ENCODE peak calls at places on chromosomes 5 and 9, in ten cellular contexts. X is NCI-H1436; O is BJ; V is osteocyte; Q is mesendoderm; R is chondrocyte; G is stimulated activated CD4-positive, alpha-beta T cell treated with anti-CD3 and anti-CD28 coated beads, Interleukin-4, amount 100 ng/mL, for 24 hours; Y is fibroblast of the aortic adventitia; T is endodermal cell; S is ELF-1. I is an unnamed sample.

GRCh38 chr9:18051638-18052037 is 422.3 kb upstream of the ADAMTSL1 start:
- DNase-seq in X (no peak), O (no peak), V (no peak), Q (no peak), R (no peak), G (no peak), Y (no peak), T (no peak), S (no peak), I (no peak)

GRCh38 chr5:88815048-88815789 is 67.8 kb downstream of the MEF2C start:
- DNase-seq in X (no peak), O (no peak), V (no peak), Q (no peak), R (no peak), G (no peak), Y (no peak), T (no peak), S (no peak), I (no peak)

GRCh38 chr5:157269165-157269671 is 3.3 kb downstream of the CYFIP2 start:
- DNase-seq in X (no peak), O (no peak), V (no peak), Q (peak), R (no peak), G (no peak), Y (no peak), T (peak), S (peak), I (peak)

GRCh38 chr5:176389114-176389768 is 690 bp downstream of the HIGD2A start:
- DNase-seq in X (no peak), O (no peak), V (no peak), Q (no peak), R (peak), G (no peak), Y (no peak), T (no peak), S (no peak), I (peak)

GRCh38 chr9:134839441-134840125 is 41.0 kb upstream of the FCN2 start:
- DNase-seq in X (no peak), O (no peak), V (no peak), Q (peak), R (peak), G (no peak), Y (no peak), T (peak), S (peak), I (no peak)

GRCh38 chr5:66744040-66744439 is 147.8 kb downstream of the MAST4 start:
- DNase-seq in X (no peak), O (no peak), V (no peak), Q (peak), R (no peak), G (no peak), Y (peak), T (no peak), S (no peak), I (no peak)

GRCh38 chr9:69584746-69585145 is 87.4 kb downstream of the APBA1 start:
- DNase-seq in X (no peak), O (no peak), V (no peak), Q (no peak), R (no peak), G (no peak), Y (peak), T (no peak), S (no peak), I (no peak)

GRCh38 chr9:135757356-135757755 is 55.4 kb downstream of the KCNT1 start:
- DNase-seq in X (no peak), O (no peak), V (no peak), Q (no peak), R (no peak), G (no peak), Y (no peak), T (no peak), S (no peak), I (no peak)

GRCh38 chr9:85969727-85970126 is 28.8 kb downstream of the NAA35 start:
- DNase-seq in X (no peak), O (no peak), V (no peak), Q (no peak), R (no peak), G (no peak), Y (no peak), T (no peak), S (no peak), I (no peak)

GRCh38 chr5:91146221-91146620 is 236.9 kb downstream of the ARRDC3 start:
- DNase-seq in X (no peak), O (no peak), V (no peak), Q (no peak), R (no peak), G (no peak), Y (peak), T (no peak), S (no peak), I (no peak)

GRCh38 chr5:143629871-143630658 is 181.9 kb upstream of the HMHB1 start:
- DNase-seq in X (no peak), O (no peak), V (no peak), Q (peak), R (no peak), G (no peak), Y (peak), T (no peak), S (no peak), I (peak)

GRCh38 chr5:88984040-88984439 is 101.1 kb upstream of the MEF2C start:
- DNase-seq in X (no peak), O (no peak), V (no peak), Q (no peak), R (no peak), G (no peak), Y (no peak), T (no peak), S (no peak), I (no peak)

GRCh38 chr5:28344803-28345433 is 1306.5 kb upstream of the CDH9 start:
- DNase-seq in X (no peak), O (no peak), V (no peak), Q (peak), R (no peak), G (no peak), Y (peak), T (peak), S (peak), I (no peak)

GRCh38 chr9:115035872-115036612 is 81.9 kb downstream of the TNC start:
- DNase-seq in X (no peak), O (peak), V (no peak), Q (peak), R (no peak), G (peak), Y (peak), T (no peak), S (no peak), I (no peak)

GRCh38 chr5:119808474-119808873 is 179.1 kb downstream of the FAM170A start:
- DNase-seq in X (no peak), O (no peak), V (no peak), Q (peak), R (no peak), G (no peak), Y (no peak), T (no peak), S (no peak), I (no peak)

GRCh38 chr5:10874561-10874960 is 113.5 kb upstream of the DAP start:
- DNase-seq in X (no peak), O (no peak), V (no peak), Q (no peak), R (no peak), G (no peak), Y (no peak), T (no peak), S (no peak), I (no peak)

GRCh38 chr5:167642779-167643517 is 648.5 kb upstream of the WWC1 start:
- DNase-seq in X (no peak), O (peak), V (no peak), Q (no peak), R (no peak), G (no peak), Y (peak), T (no peak), S (no peak), I (no peak)

GRCh38 chr9:125758986-125759811 is 12.0 kb downstream of the PBX3 start:
- DNase-seq in X (no peak), O (no peak), V (no peak), Q (peak), R (no peak), G (no peak), Y (peak), T (peak), S (peak), I (peak)

GRCh38 chr5:159527546-159527945 is 197.3 kb upstream of the IL12B start:
- DNase-seq in X (peak), O (no peak), V (no peak), Q (no peak), R (no peak), G (no peak), Y (no peak), T (no peak), S (no peak), I (no peak)

GRCh38 chr9:37381094-37381741 is 41.3 kb upstream of the GRHPR start:
- DNase-seq in X (no peak), O (no peak), V (no peak), Q (no peak), R (no peak), G (no peak), Y (no peak), T (no peak), S (no peak), I (peak)

GRCh38 chr5:146828385-146828784 is 50.2 kb downstream of the PPP2R2B start:
- DNase-seq in X (no peak), O (peak), V (no peak), Q (no peak), R (no peak), G (no peak), Y (no peak), T (no peak), S (no peak), I (no peak)

GRCh38 chr9:92770005-92770995 is 5.7 kb upstream of the BICD2 start:
- DNase-seq in X (peak), O (no peak), V (no peak), Q (peak), R (no peak), G (no peak), Y (no peak), T (peak), S (peak), I (no peak)

GRCh38 chr5:74314906-74315305 is 325.6 kb downstream of the ENC1 start:
- DNase-seq in X (no peak), O (no peak), V (no peak), Q (peak), R (no peak), G (no peak), Y (no peak), T (no peak), S (peak), I (no peak)

GRCh38 chr9:127963041-127963358 is 17.8 kb downstream of the EEIG1 start:
- DNase-seq in X (no peak), O (no peak), V (no peak), Q (no peak), R (no peak), G (no peak), Y (no peak), T (no peak), S (no peak), I (no peak)

GRCh38 chr9:135243201-135244190 is 156.0 kb downstream of the OLFM1 start:
- DNase-seq in X (no peak), O (no peak), V (no peak), Q (no peak), R (peak), G (no peak), Y (no peak), T (no peak), S (no peak), I (no peak)

GRCh38 chr9:128704356-128704670 is 2.0 kb downstream of the PKN3 start:
- DNase-seq in X (no peak), O (no peak), V (no peak), Q (no peak), R (no peak), G (no peak), Y (no peak), T (peak), S (no peak), I (no peak)

GRCh38 chr9:127548352-127548878 is 63.7 kb upstream of the STXBP1 start:
- DNase-seq in X (no peak), O (no peak), V (no peak), Q (no peak), R (no peak), G (no peak), Y (no peak), T (no peak), S (no peak), I (no peak)

GRCh38 chr5:71586052-71586940 is 844 bp upstream of the MCCC2 start:
- DNase-seq in X (no peak), O (no peak), V (peak), Q (no peak), R (no peak), G (no peak), Y (peak), T (no peak), S (no peak), I (no peak)

GRCh38 chr9:88388203-88388885 is at the start of gene SPIN1:
- DNase-seq in X (peak), O (no peak), V (peak), Q (peak), R (no peak), G (peak), Y (peak), T (peak), S (peak), I (peak)

GRCh38 chr9:86866739-86867138 is 80.6 kb downstream of the GAS1 start:
- DNase-seq in X (no peak), O (no peak), V (no peak), Q (no peak), R (no peak), G (no peak), Y (no peak), T (no peak), S (no peak), I (no peak)

GRCh38 chr5:9859798-9860197 is 229.6 kb upstream of the TAS2R1 start:
- DNase-seq in X (no peak), O (no peak), V (no peak), Q (no peak), R (no peak), G (no peak), Y (no peak), T (no peak), S (no peak), I (no peak)

GRCh38 chr5:52784741-52785140 is 3.0 kb upstream of the ITGA1 start:
- DNase-seq in X (no peak), O (no peak), V (no peak), Q (no peak), R (no peak), G (no peak), Y (no peak), T (no peak), S (no peak), I (no peak)

GRCh38 chr9:70590264-70590646 is 175.8 kb upstream of the KLF9 start:
- DNase-seq in X (no peak), O (peak), V (no peak), Q (no peak), R (no peak), G (no peak), Y (peak), T (no peak), S (no peak), I (no peak)

GRCh38 chr9:93254806-93255519 is 71.0 kb downstream of the WNK2 start:
- DNase-seq in X (no peak), O (no peak), V (no peak), Q (no peak), R (peak), G (no peak), Y (no peak), T (peak), S (no peak), I (peak)

GRCh38 chr5:126480824-126481223 is 57.6 kb downstream of the GRAMD2B start:
- DNase-seq in X (no peak), O (no peak), V (no peak), Q (no peak), R (no peak), G (no peak), Y (no peak), T (no peak), S (no peak), I (no peak)

GRCh38 chr5:73591698-73592501 is 26.4 kb downstream of the UTP15 start:
- DNase-seq in X (no peak), O (peak), V (no peak), Q (no peak), R (no peak), G (no peak), Y (peak), T (no peak), S (peak), I (no peak)